ENCODE peak calls at places on chromosome 5, in four cellular contexts. F is gastrocnemius medialis; L is central memory CD8-positive, alpha-beta T cell; S is foreskin keratinocyte. B is an unnamed sample.

GRCh38 chr5:104186510-104186909 is 623.9 kb upstream of the NUDT12 start:
- ATAC-seq in F (no peak), L (no peak), S (no peak), B (no peak)

GRCh38 chr5:87074934-87075541 is 192.6 kb upstream of the RASA1 start:
- ATAC-seq in F (no peak), L (peak), S (peak), B (no peak)

GRCh38 chr5:175572922-175573321 is 84.9 kb upstream of the HRH2 start:
- ATAC-seq in F (peak), L (no peak), S (no peak), B (no peak)

GRCh38 chr5:41809128-41809527 is 61.1 kb downstream of the OXCT1 start:
- ATAC-seq in F (no peak), L (no peak), S (no peak), B (no peak)

GRCh38 chr5:160968480-160968879 is 116.5 kb upstream of the ATP10B start:
- ATAC-seq in F (no peak), L (no peak), S (peak), B (no peak)

GRCh38 chr5:72291601-72292000 is 28.4 kb downstream of the MRPS27 start:
- ATAC-seq in F (no peak), L (no peak), S (no peak), B (no peak)

GRCh38 chr5:68396722-68397121 is 181.2 kb downstream of the PIK3R1 start:
- ATAC-seq in F (no peak), L (no peak), S (no peak), B (no peak)

GRCh38 chr5:125597338-125597737 is 825.9 kb upstream of the GRAMD2B start:
- ATAC-seq in F (no peak), L (no peak), S (no peak), B (no peak)

GRCh38 chr5:58412932-58413331 is 47.0 kb downstream of the PLK2 start:
- ATAC-seq in F (no peak), L (no peak), S (no peak), B (no peak)

GRCh38 chr5:111706345-111706744 is 50.6 kb downstream of the NREP start:
- ATAC-seq in F (no peak), L (no peak), S (no peak), B (no peak)

GRCh38 chr5:10301842-10302610 is 5.7 kb downstream of the CMBL start:
- ATAC-seq in F (peak), L (no peak), S (peak), B (peak)

GRCh38 chr5:31900296-31900865 is 261.4 kb downstream of the PDZD2 start:
- ATAC-seq in F (no peak), L (no peak), S (no peak), B (no peak)

GRCh38 chr5:44914221-44914620 is 105.5 kb downstream of the MRPS30 start:
- ATAC-seq in F (no peak), L (no peak), S (no peak), B (no peak)

GRCh38 chr5:82346376-82347212 is 68.4 kb upstream of the RPS23 start:
- ATAC-seq in F (peak), L (no peak), S (no peak), B (no peak)

GRCh38 chr5:66915531-66915930 is 281.1 kb downstream of the CD180 start:
- ATAC-seq in F (no peak), L (no peak), S (no peak), B (no peak)

GRCh38 chr5:172593721-172594120 is 47.3 kb upstream of the NEURL1B start:
- ATAC-seq in F (no peak), L (no peak), S (no peak), B (no peak)

GRCh38 chr5:80105698-80106439 is 70.7 kb downstream of the THBS4 start:
- ATAC-seq in F (no peak), L (no peak), S (no peak), B (no peak)

GRCh38 chr5:133257977-133258376 is 206.2 kb downstream of the HSPA4 start:
- ATAC-seq in F (no peak), L (no peak), S (no peak), B (no peak)

GRCh38 chr5:126858441-126858840 is 81.5 kb downstream of the LMNB1 start:
- ATAC-seq in F (no peak), L (no peak), S (peak), B (no peak)

GRCh38 chr5:73254634-73255033 is 81.6 kb downstream of the TMEM174 start:
- ATAC-seq in F (no peak), L (no peak), S (no peak), B (no peak)

GRCh38 chr5:142959683-142960308 is 189.6 kb downstream of the ARHGAP26 start:
- ATAC-seq in F (peak), L (no peak), S (peak), B (no peak)

GRCh38 chr5:80150731-80151130 is 105.1 kb downstream of the SERINC5 start:
- ATAC-seq in F (no peak), L (no peak), S (no peak), B (no peak)

GRCh38 chr5:31639488-31640011 is 619 bp downstream of the PDZD2 start:
- ATAC-seq in F (no peak), L (peak), S (no peak), B (peak)

GRCh38 chr5:53373420-53374188 is 106.8 kb upstream of the FST start:
- ATAC-seq in F (no peak), L (no peak), S (peak), B (no peak)

GRCh38 chr5:2805080-2805479 is 53.6 kb upstream of the IRX2 start:
- ATAC-seq in F (no peak), L (no peak), S (peak), B (no peak)

GRCh38 chr5:173973614-173973969 is 15.4 kb upstream of the C5orf47 start:
- ATAC-seq in F (peak), L (no peak), S (peak), B (peak)

GRCh38 chr5:171420429-171421231 is 1.2 kb downstream of the FGF18 start:
- ATAC-seq in F (no peak), L (peak), S (no peak), B (peak)

GRCh38 chr5:73631500-73631899 is 5.5 kb downstream of the ARHGEF28 start:
- ATAC-seq in F (no peak), L (no peak), S (no peak), B (no peak)